ENCODE peak calls at places on chromosome 13, in nine cellular contexts. S is left cardiac atrium; Q is G401; D is NCI-H146; U is AG09319; F is astrocyte of the cerebellum; O is effector memory CD4-positive, alpha-beta T cell; E is mucosa of gallbladder; Y is SW 1271. Z is an unnamed sample.

GRCh38 chr13:49443327-49443688 is 556 bp downstream of the CAB39L start:
- DNase-seq in S (no peak), Q (peak; percentile 67), D (peak; percentile 66), U (no peak), F (no peak), O (no peak), E (no peak), Y (no peak), Z (no peak)

GRCh38 chr13:59906413-59907027 is 257.2 kb downstream of the DIAPH3 start:
- DNase-seq in S (no peak), Q (peak; percentile 38), D (peak; percentile 21), U (no peak), F (peak; percentile 37), O (no peak), E (no peak), Y (no peak), Z (peak; percentile 37)

GRCh38 chr13:81048026-81048461 is 707.1 kb upstream of the SPRY2 start:
- DNase-seq in S (no peak), Q (peak; percentile 72), D (no peak), U (no peak), F (no peak), O (no peak), E (no peak), Y (no peak), Z (no peak)

GRCh38 chr13:99800004-99800403 is 171.6 kb downstream of the ZIC5 start:
- DNase-seq in S (no peak), Q (no peak), D (no peak), U (no peak), F (no peak), O (no peak), E (no peak), Y (no peak), Z (no peak)

GRCh38 chr13:46341112-46341711 is 45.8 kb downstream of the RUBCNL start:
- DNase-seq in S (no peak), Q (no peak), D (no peak), U (no peak), F (peak; percentile 39), O (no peak), E (no peak), Y (no peak), Z (peak; percentile 20)

GRCh38 chr13:44079413-44080205 is 199.9 kb downstream of the LACC1 start:
- DNase-seq in S (no peak), Q (peak; percentile 91), D (peak; percentile 67), U (no peak), F (no peak), O (no peak), E (no peak), Y (no peak), Z (no peak)

GRCh38 chr13:23724196-23724970 is 154.2 kb downstream of the TNFRSF19 start:
- DNase-seq in S (no peak), Q (peak; percentile 39), D (no peak), U (no peak), F (no peak), O (no peak), E (no peak), Y (no peak), Z (no peak)

GRCh38 chr13:87094646-87095045 is 576.5 kb upstream of the SLITRK5 start:
- DNase-seq in S (no peak), Q (no peak), D (no peak), U (no peak), F (no peak), O (no peak), E (no peak), Y (no peak), Z (no peak)

GRCh38 chr13:20993661-20994440 is 67.5 kb downstream of the LATS2 start:
- DNase-seq in S (no peak), Q (no peak), D (no peak), U (no peak), F (peak; percentile 67), O (no peak), E (no peak), Y (no peak), Z (no peak)

GRCh38 chr13:27037571-27037970 is 134.0 kb downstream of the USP12 start:
- DNase-seq in S (no peak), Q (no peak), D (peak; percentile 25), U (no peak), F (no peak), O (no peak), E (no peak), Y (no peak), Z (no peak)

GRCh38 chr13:32316030-32316344 is 679 bp downstream of the BRCA2 start:
- DNase-seq in S (no peak), Q (no peak), D (no peak), U (no peak), F (no peak), O (no peak), E (no peak), Y (no peak), Z (no peak)

GRCh38 chr13:40662866-40663265 is 3.6 kb downstream of the FOXO1 start:
- DNase-seq in S (no peak), Q (no peak), D (no peak), U (no peak), F (no peak), O (no peak), E (no peak), Y (no peak), Z (no peak)

GRCh38 chr13:48892311-48892710 is 83.4 kb upstream of the FNDC3A start:
- DNase-seq in S (no peak), Q (no peak), D (no peak), U (no peak), F (peak; percentile 60), O (no peak), E (no peak), Y (peak; percentile 66), Z (peak; percentile 65)

GRCh38 chr13:79581870-79582315 is 100.9 kb downstream of the NDFIP2 start:
- DNase-seq in S (peak; percentile 50), Q (no peak), D (no peak), U (no peak), F (peak; percentile 23), O (no peak), E (no peak), Y (no peak), Z (peak; percentile 28)

GRCh38 chr13:77509221-77509620 is 26.3 kb upstream of the SCEL start:
- DNase-seq in S (no peak), Q (no peak), D (no peak), U (no peak), F (peak; percentile 70), O (no peak), E (no peak), Y (no peak), Z (peak; percentile 20)

GRCh38 chr13:48783181-48783630 is 129.5 kb downstream of the CYSLTR2 start:
- DNase-seq in S (peak; percentile 84), Q (no peak), D (no peak), U (peak; percentile 96), F (no peak), O (no peak), E (peak; percentile 79), Y (no peak), Z (peak; percentile 97)

GRCh38 chr13:112740502-112741131 is 50.8 kb downstream of the ATP11A start:
- DNase-seq in S (peak; percentile 79), Q (no peak), D (no peak), U (peak; percentile 82), F (no peak), O (no peak), E (peak; percentile 81), Y (no peak), Z (peak; percentile 14)

GRCh38 chr13:98273824-98274786 is 97.0 kb upstream of the RNF113B start:
- DNase-seq in S (no peak), Q (no peak), D (peak; percentile 76), U (no peak), F (no peak), O (no peak), E (no peak), Y (no peak), Z (no peak)

GRCh38 chr13:51764184-51765141 is 39.5 kb downstream of the DHRS12 start:
- DNase-seq in S (peak; percentile 72), Q (peak; percentile 23), D (peak; percentile 33), U (peak; percentile 62), F (peak; percentile 55), O (peak; percentile 45), E (peak; percentile 67), Y (no peak), Z (peak; percentile 49)

GRCh38 chr13:102670130-102670529 is 24.7 kb downstream of the METTL21C start:
- DNase-seq in S (no peak), Q (no peak), D (no peak), U (no peak), F (no peak), O (no peak), E (no peak), Y (no peak), Z (no peak)

GRCh38 chr13:104577029-104577820 is 1511.0 kb upstream of the SLC10A2 start:
- DNase-seq in S (no peak), Q (no peak), D (no peak), U (no peak), F (no peak), O (no peak), E (no peak), Y (no peak), Z (no peak)

GRCh38 chr13:40452741-40453665 is 213.4 kb downstream of the FOXO1 start:
- DNase-seq in S (no peak), Q (no peak), D (no peak), U (no peak), F (peak; percentile 19), O (no peak), E (no peak), Y (no peak), Z (no peak)

GRCh38 chr13:31722684-31723083 is 16.6 kb upstream of the RXFP2 start:
- DNase-seq in S (no peak), Q (no peak), D (no peak), U (no peak), F (peak; percentile 5), O (no peak), E (no peak), Y (no peak), Z (peak; percentile 14)